ENCODE peak calls at places on chromosomes 11 and 22, in nine cellular contexts. C is pons; X is H1; P is stimulated activated CD4-positive, alpha-beta T cell treated with anti-CD3 and anti-CD28 coated beads, Interleukin-4, amount 100 ng/mL, for 4 hours; N is NCI-H2081; O is thoracic aorta; I is endothelial cell; B is activated gamma-delta T cell treated with Interleukin-2 at 50 U/mL for 16 hours; K is renal cortical epithelial cell. V is an unnamed sample.

GRCh38 chr11:94926271-94926625 is 47.1 kb downstream of the CWC15 start:
- DNase-seq in P (no peak), O (no peak), B (no peak), X (no peak), N (no peak), I (no peak), C (no peak), K (no peak), V (no peak)

GRCh38 chr11:26551186-26551801 is 20.8 kb downstream of the MUC15 start:
- DNase-seq in I (no peak), K (peak), B (no peak), O (no peak), C (no peak), N (no peak), X (no peak), P (no peak), V (no peak)

GRCh38 chr22:49425356-49425755 is 402.3 kb downstream of the BRD1 start:
- DNase-seq in C (no peak), O (no peak), B (no peak), K (no peak), I (no peak), P (no peak), N (no peak), X (no peak), V (no peak)

GRCh38 chr11:116033931-116034553 is 529.8 kb upstream of the CADM1 start:
- DNase-seq in O (no peak), X (no peak), N (no peak), B (no peak), I (no peak), P (no peak), K (no peak), C (no peak), V (no peak)

GRCh38 chr22:20245577-20246367 is 22.3 kb downstream of the RTN4R start:
- DNase-seq in K (no peak), P (no peak), O (no peak), C (no peak), N (no peak), B (no peak), X (no peak), I (no peak), V (no peak)

GRCh38 chr22:23478175-23478574 is 101.9 kb downstream of the IGLL1 start:
- DNase-seq in X (no peak), C (no peak), K (peak), O (no peak), I (no peak), B (no peak), N (no peak), P (no peak), V (no peak)

GRCh38 chr22:45883811-45884170 is 93.2 kb downstream of the WNT7B start:
- DNase-seq in P (no peak), I (no peak), B (no peak), O (no peak), N (no peak), C (no peak), X (no peak), K (no peak), V (no peak)

GRCh38 chr11:120222916-120223315 is 12.1 kb downstream of the OAF start:
- DNase-seq in P (no peak), X (no peak), O (no peak), I (no peak), C (no peak), B (no peak), K (no peak), N (no peak), V (no peak)

GRCh38 chr11:13278620-13279486 is 1.3 kb downstream of the BMAL1 start:
- DNase-seq in C (no peak), X (peak), O (no peak), K (no peak), I (peak), B (peak), P (no peak), N (no peak), V (no peak)

GRCh38 chr11:76163289-76163880 is 42.9 kb downstream of the WNT11 start:
- DNase-seq in P (no peak), O (no peak), N (no peak), X (no peak), B (no peak), I (no peak), C (no peak), K (no peak), V (no peak)

GRCh38 chr11:66745356-66746235 is 16.6 kb upstream of the SPTBN2 start:
- DNase-seq in N (peak), B (peak), I (no peak), X (peak), K (no peak), O (no peak), C (no peak), P (peak), V (peak)

GRCh38 chr11:127800989-127801688 is 786.2 kb downstream of the ETS1 start:
- DNase-seq in O (no peak), P (no peak), B (no peak), N (no peak), X (no peak), C (no peak), K (no peak), I (no peak), V (no peak)